ENCODE peak calls at places on chromosomes 16 and 17, in seven cellular contexts. One of them, this sample, is unnamed.

GRCh38 chr17:40557531-40558299 is 7.6 kb downstream of the CCR7 start:
- DNase-seq in uterus: no peak
- DNase-seq in pancreas: no peak
- DNase-seq in thyroid gland: no peak
- DNase-seq in heart right ventricle: no peak
- DNase-seq in fibroblast of lung: no peak
- DNase-seq in right atrium auricular region: peak; percentile 57
- DNase-seq in this sample: peak; percentile 89

GRCh38 chr17:81898029-81898866 is 3.8 kb upstream of the NPB start:
- DNase-seq in uterus: no peak
- DNase-seq in pancreas: no peak
- DNase-seq in thyroid gland: no peak
- DNase-seq in heart right ventricle: no peak
- DNase-seq in fibroblast of lung: peak; percentile 56
- DNase-seq in right atrium auricular region: no peak
- DNase-seq in this sample: no peak

GRCh38 chr16:82699262-82699661 is 72.5 kb downstream of the CDH13 start:
- DNase-seq in uterus: no peak
- DNase-seq in pancreas: no peak
- DNase-seq in thyroid gland: no peak
- DNase-seq in heart right ventricle: no peak
- DNase-seq in fibroblast of lung: no peak
- DNase-seq in right atrium auricular region: no peak
- DNase-seq in this sample: no peak

GRCh38 chr17:47693667-47694017 is 319 bp upstream of the TBKBP1 start:
- DNase-seq in uterus: no peak
- DNase-seq in pancreas: no peak
- DNase-seq in thyroid gland: no peak
- DNase-seq in heart right ventricle: no peak
- DNase-seq in fibroblast of lung: no peak
- DNase-seq in right atrium auricular region: no peak
- DNase-seq in this sample: no peak

GRCh38 chr17:55783684-55784245 is 32.9 kb downstream of the PCTP start:
- DNase-seq in uterus: peak; percentile 47
- DNase-seq in pancreas: peak; percentile 9
- DNase-seq in thyroid gland: peak; percentile 23
- DNase-seq in heart right ventricle: peak; percentile 72
- DNase-seq in fibroblast of lung: peak; percentile 39
- DNase-seq in right atrium auricular region: peak; percentile 82
- DNase-seq in this sample: peak; percentile 72

GRCh38 chr16:66741131-66741900 is 10.1 kb downstream of the DYNC1LI2 start:
- DNase-seq in uterus: peak; percentile 94
- DNase-seq in pancreas: peak; percentile 97
- DNase-seq in thyroid gland: peak; percentile 95
- DNase-seq in heart right ventricle: peak; percentile 82
- DNase-seq in fibroblast of lung: peak; percentile 94
- DNase-seq in right atrium auricular region: peak; percentile 93
- DNase-seq in this sample: peak; percentile 95

GRCh38 chr16:23124315-23124714 is 24.9 kb downstream of the USP31 start:
- DNase-seq in uterus: peak; percentile 47
- DNase-seq in pancreas: no peak
- DNase-seq in thyroid gland: no peak
- DNase-seq in heart right ventricle: no peak
- DNase-seq in fibroblast of lung: peak; percentile 76
- DNase-seq in right atrium auricular region: no peak
- DNase-seq in this sample: no peak

GRCh38 chr17:10768766-10769383 is 35.0 kb downstream of the TMEM238L start:
- DNase-seq in uterus: no peak
- DNase-seq in pancreas: no peak
- DNase-seq in thyroid gland: no peak
- DNase-seq in heart right ventricle: no peak
- DNase-seq in fibroblast of lung: no peak
- DNase-seq in right atrium auricular region: no peak
- DNase-seq in this sample: no peak

GRCh38 chr16:88651276-88651988 is 579 bp upstream of the CYBA start:
- DNase-seq in uterus: no peak
- DNase-seq in pancreas: peak; percentile 36
- DNase-seq in thyroid gland: peak; percentile 94
- DNase-seq in heart right ventricle: peak; percentile 54
- DNase-seq in fibroblast of lung: no peak
- DNase-seq in right atrium auricular region: no peak
- DNase-seq in this sample: peak; percentile 81

GRCh38 chr17:77928519-77929179 is 29.9 kb upstream of the TNRC6C start:
- DNase-seq in uterus: no peak
- DNase-seq in pancreas: no peak
- DNase-seq in thyroid gland: no peak
- DNase-seq in heart right ventricle: no peak
- DNase-seq in fibroblast of lung: no peak
- DNase-seq in right atrium auricular region: no peak
- DNase-seq in this sample: no peak

GRCh38 chr16:593406-593805 is 3.5 kb downstream of the RAB40C start:
- DNase-seq in uterus: no peak
- DNase-seq in pancreas: peak; percentile 93
- DNase-seq in thyroid gland: peak; percentile 89
- DNase-seq in heart right ventricle: no peak
- DNase-seq in fibroblast of lung: no peak
- DNase-seq in right atrium auricular region: no peak
- DNase-seq in this sample: no peak

GRCh38 chr17:75684924-75685323 is 17.8 kb downstream of the SAP30BP start:
- DNase-seq in uterus: no peak
- DNase-seq in pancreas: no peak
- DNase-seq in thyroid gland: no peak
- DNase-seq in heart right ventricle: no peak
- DNase-seq in fibroblast of lung: no peak
- DNase-seq in right atrium auricular region: no peak
- DNase-seq in this sample: no peak

GRCh38 chr17:6576038-6576437 is 19.7 kb upstream of the PITPNM3 start:
- DNase-seq in uterus: no peak
- DNase-seq in pancreas: no peak
- DNase-seq in thyroid gland: no peak
- DNase-seq in heart right ventricle: no peak
- DNase-seq in fibroblast of lung: no peak
- DNase-seq in right atrium auricular region: no peak
- DNase-seq in this sample: no peak

GRCh38 chr16:10945065-10945787 is 862 bp downstream of the CLEC16A start:
- DNase-seq in uterus: no peak
- DNase-seq in pancreas: no peak
- DNase-seq in thyroid gland: no peak
- DNase-seq in heart right ventricle: no peak
- DNase-seq in fibroblast of lung: no peak
- DNase-seq in right atrium auricular region: no peak
- DNase-seq in this sample: no peak

GRCh38 chr17:30221346-30221745 is 14.2 kb downstream of the SLC6A4 start:
- DNase-seq in uterus: no peak
- DNase-seq in pancreas: no peak
- DNase-seq in thyroid gland: no peak
- DNase-seq in heart right ventricle: no peak
- DNase-seq in fibroblast of lung: no peak
- DNase-seq in right atrium auricular region: no peak
- DNase-seq in this sample: no peak

GRCh38 chr17:42720996-42721583 is 23.8 kb downstream of the EZH1 start:
- DNase-seq in uterus: no peak
- DNase-seq in pancreas: no peak
- DNase-seq in thyroid gland: no peak
- DNase-seq in heart right ventricle: no peak
- DNase-seq in fibroblast of lung: peak; percentile 79
- DNase-seq in right atrium auricular region: no peak
- DNase-seq in this sample: no peak

GRCh38 chr17:39820541-39820940 is 43.6 kb downstream of the IKZF3 start:
- DNase-seq in uterus: no peak
- DNase-seq in pancreas: no peak
- DNase-seq in thyroid gland: no peak
- DNase-seq in heart right ventricle: no peak
- DNase-seq in fibroblast of lung: no peak
- DNase-seq in right atrium auricular region: no peak
- DNase-seq in this sample: no peak

DNA sequence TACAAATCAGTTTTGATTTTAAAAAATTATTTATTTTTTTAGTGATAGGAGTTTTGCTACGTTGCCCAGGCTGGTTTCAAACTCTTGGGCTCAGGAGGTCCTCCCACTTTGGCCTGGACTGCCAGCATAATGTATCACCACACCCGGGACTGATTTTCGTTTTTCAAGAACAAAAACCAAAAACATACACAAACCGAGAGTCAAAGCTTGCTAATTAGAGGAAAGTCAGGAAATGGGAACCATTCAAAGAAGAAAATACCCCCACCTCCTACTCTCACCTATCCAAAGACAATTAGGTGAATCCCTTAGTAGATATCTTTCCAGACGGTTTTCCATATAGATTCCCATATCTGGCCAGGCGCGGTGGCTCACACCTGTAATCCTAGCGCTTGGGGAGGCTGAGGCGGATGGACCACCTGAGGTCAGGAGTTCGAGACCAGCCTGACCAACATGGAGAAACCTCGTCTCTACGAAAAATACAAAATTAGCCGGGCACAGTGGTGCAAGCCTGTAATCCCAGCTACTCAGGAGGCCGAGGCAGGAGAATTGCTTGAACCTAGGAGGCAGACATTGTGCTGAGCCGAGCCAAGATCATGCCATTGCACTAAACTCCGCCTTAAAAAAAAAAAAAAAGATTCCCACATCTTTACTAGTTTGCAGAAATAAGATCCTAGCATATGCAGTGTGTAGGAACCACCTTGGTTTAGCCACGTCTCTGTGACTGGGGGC is 883 bp upstream of the SPN start:
- DNase-seq in uterus: no peak
- DNase-seq in pancreas: no peak
- DNase-seq in thyroid gland: no peak
- DNase-seq in heart right ventricle: no peak
- DNase-seq in fibroblast of lung: no peak
- DNase-seq in right atrium auricular region: no peak
- DNase-seq in this sample: no peak
- H3K4me3 ChIP-seq in uterus: no peak overlapping the region
- H3K4me3 ChIP-seq in pancreas: no peak overlapping the region
- H3K4me3 ChIP-seq in thyroid gland: no peak overlapping the region
- H3K4me3 ChIP-seq in heart right ventricle: peak overlapping the region; percentile 58
- H3K4me3 ChIP-seq in fibroblast of lung: no peak overlapping the region
- H3K4me3 ChIP-seq in right atrium auricular region: no peak overlapping the region
- H3K4me3 ChIP-seq in this sample: no peak overlapping the region

DNA sequence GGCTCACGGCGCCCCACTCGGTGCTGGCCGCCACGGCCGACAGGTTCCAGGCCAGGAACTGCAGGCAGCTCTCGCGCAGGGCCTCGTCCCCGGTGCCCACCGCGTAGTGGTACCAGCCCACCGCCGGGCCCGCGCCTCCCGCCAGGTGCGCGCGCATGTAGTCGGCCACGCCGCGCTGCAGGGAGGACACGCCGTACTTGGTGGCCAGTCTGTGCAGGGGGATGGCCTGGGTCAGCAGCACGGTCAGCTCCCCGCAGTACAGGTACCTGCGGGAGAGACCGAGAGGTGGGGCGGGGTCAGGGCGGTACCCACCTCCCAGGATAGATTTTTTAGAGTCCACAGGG is 4.2 kb downstream of the BTBD17 start:
- DNase-seq in uterus: no peak
- DNase-seq in pancreas: no peak
- DNase-seq in thyroid gland: no peak
- DNase-seq in heart right ventricle: no peak
- DNase-seq in fibroblast of lung: no peak
- DNase-seq in right atrium auricular region: no peak
- DNase-seq in this sample: no peak
- H3K4me1 ChIP-seq in uterus: peaks cover 9% of the 10 kb centered on the region
- H3K4me1 ChIP-seq in pancreas: peaks cover 3% of the 10 kb centered on the region
- H3K4me1 ChIP-seq in thyroid gland: peaks cover 50% of the 10 kb centered on the region
- H3K4me1 ChIP-seq in heart right ventricle: peaks cover 9% of the 10 kb centered on the region
- H3K4me1 ChIP-seq in fibroblast of lung: no peaks in the 10 kb centered on the region
- H3K4me1 ChIP-seq in right atrium auricular region: peaks cover 24% of the 10 kb centered on the region
- H3K4me1 ChIP-seq in this sample: no peaks in the 10 kb centered on the region

GRCh38 chr17:32985357-32985756 is 6.3 kb upstream of the SPACA3 start:
- DNase-seq in uterus: no peak
- DNase-seq in pancreas: no peak
- DNase-seq in thyroid gland: no peak
- DNase-seq in heart right ventricle: no peak
- DNase-seq in fibroblast of lung: no peak
- DNase-seq in right atrium auricular region: no peak
- DNase-seq in this sample: no peak
- H3K9me3 ChIP-seq in uterus: no peaks in the 10 kb centered on the region
- H3K9me3 ChIP-seq in pancreas: no peaks in the 10 kb centered on the region
- H3K9me3 ChIP-seq in thyroid gland: no peaks in the 10 kb centered on the region
- H3K9me3 ChIP-seq in heart right ventricle: peaks cover 34% of the 10 kb centered on the region
- H3K9me3 ChIP-seq in fibroblast of lung: no peaks in the 10 kb centered on the region
- H3K9me3 ChIP-seq in right atrium auricular region: no peaks in the 10 kb centered on the region
- H3K9me3 ChIP-seq in this sample: no peaks in the 10 kb centered on the region

GRCh38 chr17:51423421-51424160 is 163.2 kb downstream of the UTP18 start:
- DNase-seq in uterus: no peak
- DNase-seq in pancreas: no peak
- DNase-seq in thyroid gland: no peak
- DNase-seq in heart right ventricle: no peak
- DNase-seq in fibroblast of lung: no peak
- DNase-seq in right atrium auricular region: no peak
- DNase-seq in this sample: no peak
- H3K4me3 ChIP-seq in uterus: no peak overlapping the region
- H3K4me3 ChIP-seq in pancreas: no peak overlapping the region
- H3K4me3 ChIP-seq in thyroid gland: no peak overlapping the region
- H3K4me3 ChIP-seq in heart right ventricle: no peak overlapping the region
- H3K4me3 ChIP-seq in fibroblast of lung: no peak overlapping the region
- H3K4me3 ChIP-seq in right atrium auricular region: no peak overlapping the region
- H3K4me3 ChIP-seq in this sample: no peak overlapping the region

GRCh38 chr17:49217651-49218413 is 7.3 kb downstream of the ABI3 start:
- DNase-seq in uterus: no peak
- DNase-seq in pancreas: no peak
- DNase-seq in thyroid gland: peak; percentile 30
- DNase-seq in heart right ventricle: peak; percentile 50
- DNase-seq in fibroblast of lung: no peak
- DNase-seq in right atrium auricular region: peak; percentile 65
- DNase-seq in this sample: peak; percentile 86

GRCh38 chr17:49218941-49219913 is 8.7 kb downstream of the ABI3 start:
- DNase-seq in uterus: no peak
- DNase-seq in pancreas: no peak
- DNase-seq in thyroid gland: no peak
- DNase-seq in heart right ventricle: peak; percentile 43
- DNase-seq in fibroblast of lung: no peak
- DNase-seq in right atrium auricular region: no peak
- DNase-seq in this sample: peak; percentile 75

GRCh38 chr17:49216482-49216881 is 6.0 kb downstream of the ABI3 start:
- DNase-seq in uterus: no peak
- DNase-seq in pancreas: no peak
- DNase-seq in thyroid gland: no peak
- DNase-seq in heart right ventricle: no peak
- DNase-seq in fibroblast of lung: no peak
- DNase-seq in right atrium auricular region: no peak
- DNase-seq in this sample: no peak

GRCh38 chr17:49214665-49215360 is 4.3 kb downstream of the ABI3 start:
- DNase-seq in uterus: no peak
- DNase-seq in pancreas: peak; percentile 46
- DNase-seq in thyroid gland: peak; percentile 75
- DNase-seq in heart right ventricle: peak; percentile 32
- DNase-seq in fibroblast of lung: no peak
- DNase-seq in right atrium auricular region: no peak
- DNase-seq in this sample: no peak

GRCh38 chr17:49216953-49217650 is 6.6 kb downstream of the ABI3 start:
- DNase-seq in uterus: peak; percentile 58
- DNase-seq in pancreas: no peak
- DNase-seq in thyroid gland: peak; percentile 15
- DNase-seq in heart right ventricle: peak; percentile 50
- DNase-seq in fibroblast of lung: no peak
- DNase-seq in right atrium auricular region: peak; percentile 76
- DNase-seq in this sample: peak; percentile 78
- H3K4me1 ChIP-seq in uterus: peaks cover 4% of the 10 kb centered on the region
- H3K4me1 ChIP-seq in pancreas: peaks cover 2% of the 10 kb centered on the region
- H3K4me1 ChIP-seq in thyroid gland: peaks cover 31% of the 10 kb centered on the region
- H3K4me1 ChIP-seq in heart right ventricle: peaks cover 56% of the 10 kb centered on the region
- H3K4me1 ChIP-seq in fibroblast of lung: no peaks in the 10 kb centered on the region
- H3K4me1 ChIP-seq in right atrium auricular region: peaks cover 55% of the 10 kb centered on the region
- H3K4me1 ChIP-seq in this sample: peaks cover 5% of the 10 kb centered on the region

GRCh38 chr16:68564367-68564985 is 25.4 kb downstream of the ZFP90 start:
- DNase-seq in uterus: no peak
- DNase-seq in pancreas: no peak
- DNase-seq in thyroid gland: no peak
- DNase-seq in heart right ventricle: no peak
- DNase-seq in fibroblast of lung: peak; percentile 29
- DNase-seq in right atrium auricular region: no peak
- DNase-seq in this sample: no peak
- H3K9me3 ChIP-seq in uterus: peaks cover 87% of the 10 kb centered on the region
- H3K9me3 ChIP-seq in pancreas: peaks cover 13% of the 10 kb centered on the region
- H3K9me3 ChIP-seq in thyroid gland: peaks cover 11% of the 10 kb centered on the region
- H3K9me3 ChIP-seq in heart right ventricle: peaks cover 100% of the 10 kb centered on the region
- H3K9me3 ChIP-seq in fibroblast of lung: peaks cover 8% of the 10 kb centered on the region
- H3K9me3 ChIP-seq in right atrium auricular region: peaks cover 89% of the 10 kb centered on the region
- H3K9me3 ChIP-seq in this sample: peaks cover 31% of the 10 kb centered on the region